ENCODE peak calls at places on chromosomes 6 and 20, in seven cellular contexts. A, P, Q, D, H, E and Z are unnamed samples.

GRCh38 chr20:9311132-9311531 is 203.3 kb upstream of the LAMP5 start:
- DNase-seq in Q (no peak), D (no peak), A (no peak), P (no peak), E (no peak), H (no peak), Z (no peak)

GRCh38 chr6:133705731-133706130 is 183.2 kb upstream of the TCF21 start:
- DNase-seq in H (no peak), P (no peak), D (peak; percentile 9), Q (no peak), E (no peak), A (no peak), Z (peak; percentile 36)

GRCh38 chr6:16239798-16240123 is 1.4 kb downstream of the GMPR start:
- DNase-seq in H (peak; percentile 40), E (no peak), D (peak; percentile 60), P (peak; percentile 63), A (no peak), Q (peak; percentile 81), Z (no peak)

GRCh38 chr20:58228484-58229197 is at the start of gene ANKRD60:
- DNase-seq in H (no peak), E (peak; percentile 84), D (no peak), Q (peak; percentile 71), P (peak; percentile 68), A (no peak), Z (no peak)

GRCh38 chr20:44495257-44495656 is 19.6 kb downstream of the TTPAL start:
- DNase-seq in D (no peak), Q (no peak), A (no peak), E (no peak), H (peak; percentile 37), P (no peak), Z (peak; percentile 86)

GRCh38 chr20:56955673-56956072 is 310.8 kb downstream of the BMP7 start:
- DNase-seq in Q (no peak), E (no peak), H (no peak), A (no peak), P (no peak), D (no peak), Z (no peak)

GRCh38 chr20:37567671-37568588 is 40.3 kb upstream of the BLCAP start:
- DNase-seq in A (no peak), Q (no peak), E (no peak), P (peak; percentile 22), D (no peak), H (no peak), Z (no peak)

GRCh38 chr6:30893001-30893591 is 8.8 kb downstream of the DDR1 start:
- DNase-seq in A (no peak), Q (no peak), P (no peak), H (no peak), D (no peak), E (no peak), Z (no peak)

GRCh38 chr20:13205402-13205801 is 15.7 kb upstream of the ISM1 start:
- DNase-seq in A (no peak), E (no peak), P (no peak), Q (no peak), D (no peak), H (no peak), Z (peak; percentile 54)

GRCh38 chr6:170421921-170422320 is 115.4 kb downstream of the FAM120B start:
- DNase-seq in D (no peak), A (no peak), Q (no peak), P (no peak), H (no peak), E (no peak), Z (no peak)

GRCh38 chr6:87968435-87969278 is 79.0 kb upstream of the SPACA1 start:
- DNase-seq in H (no peak), A (peak; percentile 14), P (no peak), D (no peak), E (peak; percentile 7), Q (peak; percentile 39), Z (peak; percentile 15)

GRCh38 chr20:49165611-49166010 is 22.5 kb downstream of the STAU1 start:
- DNase-seq in P (no peak), H (no peak), Q (no peak), A (no peak), E (no peak), D (no peak), Z (no peak)

GRCh38 chr20:25230177-25230831 is 17.6 kb upstream of the PYGB start:
- DNase-seq in E (no peak), P (no peak), Q (no peak), A (no peak), H (no peak), D (peak; percentile 50), Z (no peak)

GRCh38 chr6:162899148-162899547 is 171.4 kb downstream of the PACRG start:
- DNase-seq in D (no peak), P (no peak), Q (no peak), H (no peak), E (no peak), A (no peak), Z (no peak)

GRCh38 chr6:139530551-139530950 is 156.1 kb upstream of the CITED2 start:
- DNase-seq in P (no peak), Q (no peak), H (no peak), D (no peak), A (no peak), E (no peak), Z (no peak)

GRCh38 chr20:61744691-61745396 is 320.8 kb downstream of the TAF4 start:
- DNase-seq in P (no peak), A (no peak), E (no peak), H (no peak), D (peak; percentile 17), Q (no peak), Z (peak; percentile 14)

GRCh38 chr20:45011108-45011526 is 44.8 kb downstream of the STK4 start:
- DNase-seq in P (no peak), H (peak; percentile 49), D (peak; percentile 83), A (peak; percentile 15), E (peak; percentile 50), Q (peak; percentile 41), Z (peak; percentile 57)

GRCh38 chr6:45486739-45487138 is 109.0 kb upstream of the SUPT3H start:
- DNase-seq in E (no peak), Q (no peak), D (no peak), A (no peak), P (no peak), H (no peak), Z (no peak)